ENCODE peak calls at places on chromosomes 11 and 22, in five cellular contexts. C is adrenal gland, U is astrocyte of the spinal cord, X is GM12865, O is tibial nerve. W is an unnamed sample.

GRCh38 chr11:100581318-100581717 is 105.8 kb upstream of the ARHGAP42 start:
- DNase-seq in X (no peak), U (peak; percentile 12), O (no peak), C (peak; percentile 20), W (no peak)

GRCh38 chr11:96335389-96335788 is 7.6 kb downstream of the MAML2 start:
- DNase-seq in O (no peak), X (no peak), U (no peak), C (no peak), W (no peak)

GRCh38 chr11:73862971-73863370 is 13.7 kb downstream of the COA4 start:
- DNase-seq in U (no peak), X (no peak), C (no peak), O (no peak), W (no peak)

GRCh38 chr11:6584528-6584927 is 18.9 kb downstream of the RRP8 start:
- DNase-seq in X (no peak), U (no peak), C (no peak), O (no peak), W (no peak)

GRCh38 chr11:130165601-130166456 is 6.2 kb downstream of the ST14 start:
- DNase-seq in O (no peak), C (peak; percentile 48), U (no peak), X (no peak), W (no peak)

GRCh38 chr11:74283580-74284180 is 27.8 kb downstream of the P4HA3 start:
- DNase-seq in U (no peak), X (no peak), C (no peak), O (no peak), W (no peak)

GRCh38 chr11:36458129-36458918 is 51.7 kb downstream of the TRAF6 start:
- DNase-seq in O (no peak), X (no peak), C (no peak), U (no peak), W (no peak)

GRCh38 chr11:33732176-33732575 is 4.0 kb downstream of the CD59 start:
- DNase-seq in X (peak; percentile 38), O (no peak), U (no peak), C (no peak), W (no peak)

GRCh38 chr11:17572791-17573460 is 25.9 kb downstream of the OTOG start:
- DNase-seq in O (no peak), X (no peak), U (no peak), C (no peak), W (no peak)

GRCh38 chr11:108592591-108593213 is 866 bp downstream of the EXPH5 start:
- DNase-seq in U (no peak), X (peak; percentile 34), C (peak; percentile 14), O (no peak), W (no peak)

GRCh38 chr11:95346207-95346718 is 115.3 kb upstream of the SESN3 start:
- DNase-seq in C (no peak), O (no peak), U (no peak), X (no peak), W (no peak)

GRCh38 chr22:28379075-28379806 is 300.4 kb downstream of the TTC28 start:
- DNase-seq in X (no peak), C (no peak), O (no peak), U (no peak), W (no peak)

GRCh38 chr11:115503886-115504278 is 333 bp downstream of the CADM1 start:
- DNase-seq in U (no peak), O (no peak), C (no peak), X (no peak), W (no peak)

GRCh38 chr11:32905028-32905667 is 12.5 kb downstream of the QSER1 start:
- DNase-seq in C (no peak), X (no peak), O (no peak), U (no peak), W (no peak)

GRCh38 chr11:76769645-76770586 is 13.2 kb upstream of the TSKU start:
- DNase-seq in X (no peak), O (no peak), C (peak; percentile 79), U (no peak), W (peak; percentile 31)

GRCh38 chr11:115333106-115333505 is 171.1 kb downstream of the CADM1 start:
- DNase-seq in C (no peak), O (no peak), U (peak; percentile 55), X (no peak), W (no peak)

GRCh38 chr11:19076744-19077589 is 16.4 kb upstream of the MRGPRX2 start:
- DNase-seq in O (peak; percentile 30), X (peak; percentile 48), C (peak; percentile 62), U (peak; percentile 53), W (peak; percentile 57)

GRCh38 chr11:122439911-122440782 is 215.4 kb upstream of the UBASH3B start:
- DNase-seq in X (no peak), C (peak; percentile 85), U (peak; percentile 62), O (peak; percentile 37), W (peak; percentile 55)

GRCh38 chr22:29156507-29156906 is 49.2 kb upstream of the EMID1 start:
- DNase-seq in U (no peak), X (peak; percentile 60), C (no peak), O (no peak), W (peak; percentile 6)

GRCh38 chr22:19242699-19243098 is 48.8 kb downstream of the CLTCL1 start:
- DNase-seq in C (no peak), O (no peak), U (no peak), X (no peak), W (no peak)

GRCh38 chr11:41660585-41660984 is 201.1 kb upstream of the LRRC4C start:
- DNase-seq in U (no peak), O (no peak), X (no peak), C (no peak), W (no peak)

GRCh38 chr11:128297111-128297651 is 290.2 kb downstream of the ETS1 start:
- DNase-seq in X (no peak), C (no peak), U (no peak), O (no peak), W (no peak)

GRCh38 chr11:87215236-87215635 is 177.5 kb downstream of the TMEM135 start:
- DNase-seq in O (no peak), U (no peak), X (no peak), C (no peak), W (no peak)

GRCh38 chr11:1508491-1508891 is 21.9 kb upstream of the MOB2 start:
- DNase-seq in U (no peak), X (no peak), O (no peak), C (no peak), W (no peak)

GRCh38 chr11:36105743-36106581 is 162.1 kb downstream of the LDLRAD3 start:
- DNase-seq in C (no peak), X (no peak), U (no peak), O (no peak), W (no peak)

GRCh38 chr22:43136255-43136654 is 6.9 kb downstream of the MCAT start:
- DNase-seq in U (peak; percentile 23), X (peak; percentile 68), O (no peak), C (peak; percentile 47), W (peak; percentile 55)

GRCh38 chr11:43933226-43933607 is 9.2 kb upstream of the C11orf96 start:
- DNase-seq in U (no peak), C (no peak), O (no peak), X (no peak), W (no peak)

GRCh38 chr11:122220321-122220720 is 104.3 kb upstream of the BLID start:
- DNase-seq in U (no peak), O (no peak), X (no peak), C (no peak), W (no peak)

DNA sequence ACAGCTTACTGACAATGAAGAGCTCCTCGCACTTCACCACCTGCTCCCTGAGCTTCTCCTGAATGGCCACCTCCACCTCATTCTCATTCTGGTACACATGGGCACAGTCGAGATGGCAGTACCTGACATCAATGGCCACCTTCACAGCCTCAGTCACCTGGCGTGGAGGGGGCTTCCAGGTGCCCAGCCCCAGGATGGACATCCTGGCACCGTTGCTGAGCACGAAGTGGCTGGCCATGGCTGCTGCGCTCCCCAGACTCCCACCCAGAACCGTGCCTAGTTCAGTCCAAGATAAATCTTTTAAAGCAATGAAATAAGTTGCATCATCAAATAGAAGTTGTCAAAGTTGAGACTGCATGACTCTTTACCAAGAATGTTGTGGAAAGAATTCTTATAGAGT is 128.1 kb upstream of the SOX6 start:
- DNase-seq in U (no peak), C (no peak), O (no peak), X (no peak), W (no peak)
- H3K4me3 ChIP-seq in U (no peak overlapping the region), C (no peak overlapping the region), O (no peak overlapping the region), X (no peak overlapping the region), W (no peak overlapping the region)

DNA sequence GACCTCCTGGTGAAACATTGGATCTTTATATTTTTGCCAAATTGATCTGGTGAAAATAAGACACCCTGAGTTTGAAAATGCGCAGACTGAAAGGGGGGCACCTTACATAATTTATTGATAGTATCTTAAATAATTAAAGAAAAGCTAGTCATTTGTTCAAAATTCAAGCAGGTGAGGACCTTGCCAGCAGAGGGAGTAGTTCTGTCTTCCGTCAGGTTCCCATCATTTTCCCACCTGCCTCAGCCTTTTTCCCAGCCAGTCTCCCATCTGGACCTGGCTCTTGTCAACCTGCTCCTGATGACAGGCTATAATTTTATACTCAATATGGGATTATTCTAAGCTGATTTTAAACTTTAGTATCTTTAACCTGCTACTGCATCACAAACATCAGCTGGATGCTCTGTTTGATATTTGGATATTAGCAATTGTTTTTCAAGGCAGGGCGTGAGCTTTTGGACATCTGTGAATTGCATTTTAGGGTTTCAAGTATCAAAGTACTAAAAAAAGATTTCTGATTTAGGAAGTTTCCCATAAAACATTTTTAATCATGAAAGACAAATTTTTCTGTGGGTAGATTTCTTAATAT is 132.0 kb downstream of the ELP4 start:
- DNase-seq in U (peak; percentile 44), X (peak; percentile 25), C (peak; percentile 41), O (no peak), W (peak; percentile 57)
- TF ChIP-seq CTCF in U (peak; percentile 72), X (peak; percentile 48), C (peak; percentile 31), O (no peak), W (peak; percentile 70)

DNA sequence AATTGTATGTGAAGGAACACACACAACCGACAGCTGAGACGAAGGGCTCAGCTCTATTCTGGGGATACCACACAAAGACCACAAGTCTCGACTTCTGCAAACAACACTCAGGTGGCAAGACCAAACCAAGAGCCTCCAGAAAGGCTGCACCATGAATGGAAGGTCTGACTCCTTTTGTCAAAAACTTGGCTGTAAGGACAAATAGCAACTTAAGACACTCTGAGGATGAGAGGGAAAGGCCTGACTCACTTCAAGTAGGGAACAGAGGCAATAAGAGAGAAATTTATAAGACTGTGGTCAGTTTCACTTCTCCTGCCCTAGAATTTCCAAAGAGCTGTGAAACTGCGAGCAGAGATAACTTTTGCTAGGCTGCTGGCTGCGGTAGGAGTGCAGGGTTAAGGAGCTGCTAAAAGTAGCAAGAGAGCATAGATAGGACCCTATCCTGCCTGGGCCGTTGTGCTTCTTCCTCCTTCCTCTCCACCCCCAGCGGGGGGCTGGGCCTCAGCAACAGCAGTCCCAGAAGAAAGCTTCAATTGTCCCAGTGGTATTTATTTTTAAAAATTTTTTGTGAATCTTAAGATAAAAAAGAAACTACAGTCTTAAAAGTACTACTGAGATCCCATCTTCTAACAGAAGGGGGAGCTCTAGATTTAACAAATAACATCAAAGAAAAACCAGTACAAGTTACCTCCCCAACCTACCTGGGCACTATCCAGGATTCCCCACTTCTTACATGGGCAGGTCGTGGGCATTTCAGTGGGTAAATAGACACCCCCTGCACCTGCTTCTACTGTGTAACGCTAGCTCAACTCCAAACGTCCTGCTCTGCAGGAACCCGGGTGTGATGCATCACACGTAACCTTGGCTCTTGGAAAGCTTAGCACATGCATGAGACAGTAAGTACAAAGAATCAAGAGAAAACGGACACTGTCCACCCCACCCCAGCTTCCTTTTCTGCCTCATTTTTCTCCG is 66.4 kb downstream of the SGSM3 start:
- DNase-seq in U (peak; percentile 79), O (peak; percentile 22), X (peak; percentile 93), C (peak; percentile 73), W (peak; percentile 81)
- H3K4me3 ChIP-seq in U (no peak overlapping the region), O (no peak overlapping the region), X (peak overlapping the region; percentile 46), C (no peak overlapping the region), W (no peak overlapping the region)

DNA sequence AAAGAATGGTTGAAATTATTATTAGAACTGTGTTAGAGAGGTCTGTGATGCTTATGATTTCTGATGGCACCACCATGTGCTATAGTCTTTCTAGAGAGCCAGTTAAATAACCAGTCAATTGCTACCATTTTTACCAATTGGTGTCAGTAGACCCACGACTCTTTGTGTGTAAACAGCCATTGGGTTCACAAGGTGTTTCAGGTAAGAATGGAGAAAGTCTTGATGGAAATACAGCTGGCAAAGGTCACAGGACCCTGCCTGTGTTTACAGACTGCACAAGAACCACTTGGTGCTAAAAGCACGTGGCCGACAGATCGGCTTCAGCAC is 30.5 kb upstream of the OR10G7 start:
- DNase-seq in O (no peak), U (no peak), C (no peak), X (no peak), W (no peak)
- TF ChIP-seq CTCF in O (no peak), U (no peak), C (no peak), X (no peak), W (no peak)